ENCODE peak calls at places on chromosomes 13 and 19, in four cellular contexts. W is suprapubic skin, I is omental fat pad, D is body of pancreas. S is an unnamed sample.

GRCh38 chr19:50205681-50206138 is 2.3 kb downstream of the MYH14 start:
- DNase-seq in W (no peak), I (no peak), D (peak; percentile 66), S (no peak)

GRCh38 chr19:8526345-8527062 is 12.5 kb upstream of the ZNF414 start:
- DNase-seq in W (peak; percentile 94), I (peak; percentile 86), D (peak; percentile 94), S (peak; percentile 98)

GRCh38 chr19:2808129-2808941 is 11.3 kb upstream of the ZNF554 start:
- DNase-seq in W (no peak), I (no peak), D (no peak), S (peak; percentile 81)

GRCh38 chr19:3100331-3100730 is 6.2 kb downstream of the GNA11 start:
- DNase-seq in W (no peak), I (no peak), D (no peak), S (no peak)

GRCh38 chr19:3673506-3674439 is 26.5 kb downstream of the PIP5K1C start:
- DNase-seq in W (no peak), I (no peak), D (no peak), S (no peak)

GRCh38 chr13:35210234-35210633 is 266.3 kb downstream of the MAB21L1 start:
- DNase-seq in W (no peak), I (no peak), D (no peak), S (no peak)

GRCh38 chr19:58563823-58564222 is 5.4 kb upstream of the UBE2M start:
- DNase-seq in W (no peak), I (no peak), D (no peak), S (no peak)

GRCh38 chr13:74047925-74048324 is 86.3 kb downstream of the KLF12 start:
- DNase-seq in W (no peak), I (no peak), D (no peak), S (no peak)

GRCh38 chr19:19460761-19461265 is 54.5 kb downstream of the TSSK6 start:
- DNase-seq in W (peak; percentile 87), I (no peak), D (peak; percentile 29), S (no peak)

GRCh38 chr19:28887920-28888618 is 324.9 kb downstream of the UQCRFS1 start:
- DNase-seq in W (no peak), I (no peak), D (no peak), S (no peak)

GRCh38 chr13:20239748-20240147 is 7.6 kb upstream of the GJB6 start:
- DNase-seq in W (no peak), I (no peak), D (no peak), S (no peak)

GRCh38 chr13:105365831-105366230 is 1169.6 kb downstream of the EFNB2 start:
- DNase-seq in W (no peak), I (no peak), D (no peak), S (no peak)

GRCh38 chr13:74290324-74290773 is 156.1 kb upstream of the KLF12 start:
- DNase-seq in W (no peak), I (no peak), D (peak; percentile 39), S (no peak)

GRCh38 chr13:95530178-95530577 is 22.3 kb upstream of the CLDN10 start:
- DNase-seq in W (no peak), I (no peak), D (peak; percentile 73), S (no peak)
- TF ChIP-seq CTCF in W (no peak), I (no peak), D (peak; percentile 19), S (no peak)

DNA sequence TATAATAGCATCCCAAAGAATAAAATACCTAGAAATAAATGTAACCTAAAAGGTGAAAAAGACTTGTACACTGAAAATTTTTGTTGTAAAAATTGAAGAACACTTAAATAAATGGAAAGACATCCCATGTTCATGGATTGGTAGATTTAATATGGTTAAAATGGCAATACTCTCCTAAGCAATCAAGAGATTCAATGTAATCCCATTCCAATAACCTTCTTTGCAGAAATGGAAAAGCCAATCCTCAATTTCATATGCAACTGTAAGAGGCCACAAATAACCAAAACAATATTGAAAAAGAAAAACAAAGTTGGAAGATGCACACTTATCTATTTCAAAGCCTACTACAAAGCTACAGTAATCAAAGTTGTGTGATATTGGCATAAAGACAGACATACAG is 17.7 kb downstream of the DZIP1 start:
- DNase-seq in W (no peak), I (no peak), D (no peak), S (no peak)
- TF ChIP-seq CTCF in W (no peak), I (no peak), D (no peak), S (no peak)

GRCh38 chr13:82817133-82817532 is 1065.1 kb downstream of the SLITRK1 start:
- DNase-seq in W (no peak), I (no peak), D (no peak), S (no peak)
- TF ChIP-seq CTCF in W (no peak), I (no peak), D (no peak), S (no peak)

GRCh38 chr13:27406178-27406939 is 18.1 kb upstream of the GTF3A start:
- DNase-seq in W (no peak), I (no peak), D (peak; percentile 38), S (no peak)
- TF ChIP-seq CTCF in W (peak; percentile 40), I (no peak), D (peak; percentile 67), S (peak; percentile 65)

GRCh38 chr13:62629618-62630017 is 1214.0 kb upstream of the PCDH20 start:
- DNase-seq in W (no peak), I (no peak), D (peak; percentile 76), S (no peak)

GRCh38 chr13:62631124-62631523 is 1215.5 kb upstream of the PCDH20 start:
- DNase-seq in W (no peak), I (no peak), D (no peak), S (no peak)

GRCh38 chr13:62627226-62627625 is 1211.6 kb upstream of the PCDH20 start:
- DNase-seq in W (no peak), I (no peak), D (no peak), S (no peak)

GRCh38 chr13:62625214-62625613 is 1209.6 kb upstream of the PCDH20 start:
- DNase-seq in W (no peak), I (no peak), D (no peak), S (no peak)

DNA sequence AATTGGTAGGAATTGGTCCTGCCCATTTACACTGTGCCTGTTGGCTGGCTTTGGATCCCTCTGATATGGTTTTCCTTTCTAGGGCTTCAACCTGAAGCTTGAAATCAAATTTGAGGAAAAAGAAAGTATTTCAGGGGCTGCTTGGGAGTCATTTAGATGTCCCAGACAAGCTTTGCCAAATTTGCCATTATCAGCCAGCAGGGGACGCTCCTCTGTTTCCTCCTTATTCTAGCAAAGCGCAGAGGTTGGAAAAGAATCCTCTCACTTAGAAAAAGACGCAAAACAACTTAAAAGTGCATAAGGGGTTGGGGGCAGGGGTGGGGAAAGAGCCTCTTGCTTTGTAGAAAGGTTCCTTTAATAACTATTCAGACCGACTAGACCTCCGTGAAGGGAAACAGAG is 1211.1 kb upstream of the PCDH20 start:
- DNase-seq in W (no peak), I (no peak), D (no peak), S (no peak)
- TF ChIP-seq CTCF in W (no peak), I (no peak), D (no peak), S (peak; percentile 21)

DNA sequence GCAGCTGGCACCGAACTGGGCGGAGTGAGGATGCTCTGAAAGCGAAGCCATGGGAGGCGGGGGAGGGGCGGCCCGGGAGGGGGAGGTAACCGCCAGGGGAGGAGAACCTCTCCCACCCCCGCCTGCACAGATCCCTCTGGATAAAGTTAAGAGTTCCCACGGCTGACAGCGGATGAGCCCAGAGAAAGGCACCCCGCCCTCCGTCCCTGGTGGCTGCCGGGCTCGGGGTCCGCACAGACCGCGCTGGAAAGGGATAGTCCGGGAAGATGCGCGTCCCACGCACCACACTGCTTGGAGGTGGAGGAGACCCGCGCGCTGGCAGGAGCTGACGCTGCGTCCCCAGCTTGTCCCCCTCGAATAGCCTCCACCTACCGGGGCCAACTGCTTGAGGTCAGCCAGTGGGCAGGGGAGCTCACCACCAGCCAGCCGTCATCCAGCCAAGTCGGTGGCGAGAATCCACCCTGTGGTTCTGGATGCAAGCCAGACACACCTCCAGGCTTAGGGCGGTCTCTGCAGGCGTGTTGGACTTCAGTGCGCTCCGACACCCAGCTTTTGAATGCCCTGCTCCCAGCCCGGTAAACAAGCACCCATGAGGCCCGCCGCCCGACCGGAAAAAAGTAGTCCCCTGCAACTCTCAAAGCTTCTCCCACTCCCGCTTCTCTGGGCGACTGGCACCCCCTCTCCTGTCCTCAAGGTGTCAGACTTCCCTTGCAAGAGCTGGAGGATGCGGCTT is at the start of gene TRPC4:
- DNase-seq in W (no peak), I (no peak), D (peak; percentile 58), S (peak; percentile 88)
- TF ChIP-seq CTCF in W (peak; percentile 37), I (no peak), D (peak; percentile 54), S (peak; percentile 74)